ENCODE peak calls at places on chromosomes 7 and 10, in eight cellular contexts. N is A172; S is HTR-8/SVneo; D is left ventricle myocardium superior; B is effector memory CD8-positive, alpha-beta T cell; K is cardiac fibroblast; X is bronchial epithelial cell; O is choroid plexus epithelial cell. R is an unnamed sample.

GRCh38 chr10:28072573-28072972 is 73.7 kb upstream of the ODAD2 start:
- DNase-seq in K (peak; percentile 11), N (peak; percentile 84), B (no peak), D (no peak), O (no peak), S (no peak), X (peak; percentile 42), R (no peak)

GRCh38 chr7:74020396-74020795 is 7.6 kb upstream of the ELN start:
- DNase-seq in D (no peak), K (no peak), B (no peak), N (no peak), X (no peak), S (no peak), O (no peak), R (no peak)

GRCh38 chr7:17368856-17369520 is 70.5 kb downstream of the AHR start:
- DNase-seq in X (no peak), O (peak; percentile 31), D (no peak), S (no peak), B (no peak), K (peak; percentile 32), N (no peak), R (no peak)

GRCh38 chr7:70752794-70753241 is 379.1 kb upstream of the GALNT17 start:
- DNase-seq in X (no peak), D (no peak), S (no peak), O (peak; percentile 63), N (peak; percentile 75), B (no peak), K (peak; percentile 28), R (peak; percentile 33)

GRCh38 chr7:75740846-75741497 is 2.2 kb upstream of the HIP1 start:
- DNase-seq in N (no peak), S (no peak), B (no peak), X (no peak), K (peak; percentile 44), O (no peak), D (peak; percentile 61), R (no peak)

GRCh38 chr10:95758351-95759025 is 2.5 kb downstream of the ENTPD1 start:
- DNase-seq in K (no peak), O (peak; percentile 28), B (no peak), D (no peak), X (no peak), S (no peak), N (no peak), R (no peak)

GRCh38 chr10:49572594-49573114 is 33.7 kb upstream of the ERCC6 start:
- DNase-seq in O (no peak), K (no peak), D (no peak), X (no peak), S (no peak), B (no peak), N (no peak), R (no peak)

GRCh38 chr7:51970961-51971655 is 654.5 kb upstream of the COBL start:
- DNase-seq in B (no peak), S (no peak), N (no peak), K (no peak), O (peak; percentile 4), D (no peak), X (no peak), R (no peak)

GRCh38 chr10:124138883-124139348 is 45.5 kb upstream of the CHST15 start:
- DNase-seq in D (no peak), O (no peak), K (no peak), B (no peak), S (no peak), N (no peak), X (no peak), R (no peak)

GRCh38 chr10:36450385-36450784 is 675.0 kb upstream of the ANKRD30A start:
- DNase-seq in S (no peak), O (peak; percentile 71), N (no peak), K (peak; percentile 65), B (no peak), D (peak; percentile 35), X (peak; percentile 37), R (peak; percentile 77)

GRCh38 chr7:7799138-7799537 is 80.7 kb upstream of the RPA3 start:
- DNase-seq in D (no peak), S (no peak), B (no peak), O (peak; percentile 40), K (peak; percentile 55), X (peak; percentile 78), N (peak; percentile 47), R (no peak)

GRCh38 chr10:127027786-127028185 is 122.6 kb downstream of the DOCK1 start:
- DNase-seq in B (no peak), N (no peak), O (no peak), D (no peak), S (no peak), X (no peak), K (no peak), R (no peak)

GRCh38 chr10:3887885-3888476 is 103.0 kb upstream of the KLF6 start:
- DNase-seq in B (peak; percentile 74), S (no peak), X (peak; percentile 97), N (peak; percentile 87), D (no peak), K (peak; percentile 98), O (peak; percentile 97), R (peak; percentile 85)

GRCh38 chr10:129756912-129757861 is 206.9 kb downstream of the EBF3 start:
- DNase-seq in B (no peak), D (no peak), N (no peak), K (peak; percentile 1), O (peak; percentile 21), S (no peak), X (peak; percentile 26), R (peak; percentile 49)

GRCh38 chr7:143255564-143255963 is 7.7 kb upstream of the GSTK1 start:
- DNase-seq in D (no peak), S (no peak), N (peak; percentile 22), X (no peak), B (no peak), O (peak; percentile 64), K (peak; percentile 39), R (no peak)

GRCh38 chr10:47264797-47265281 is 35.2 kb upstream of the GDF10 start:
- DNase-seq in X (no peak), S (no peak), D (no peak), B (no peak), O (no peak), N (no peak), K (no peak), R (no peak)

GRCh38 chr10:86363184-86363832 is 3.3 kb downstream of the GRID1 start:
- DNase-seq in X (peak; percentile 26), B (no peak), N (no peak), O (peak; percentile 29), S (no peak), K (no peak), D (peak; percentile 75), R (no peak)

GRCh38 chr10:119022846-119023552 is 6.5 kb upstream of the NANOS1 start:
- DNase-seq in K (peak; percentile 57), O (peak; percentile 36), X (peak; percentile 54), B (no peak), D (no peak), N (peak; percentile 91), S (no peak), R (peak; percentile 37)

GRCh38 chr7:117673839-117674238 is 194.0 kb downstream of the CFTR start:
- DNase-seq in D (no peak), S (peak; percentile 56), N (peak; percentile 37), K (peak; percentile 67), B (no peak), O (peak; percentile 81), X (peak; percentile 72), R (peak; percentile 73)

GRCh38 chr7:94512735-94513564 is 3.3 kb downstream of the CASD1 start:
- DNase-seq in N (no peak), B (no peak), X (no peak), K (no peak), D (no peak), S (no peak), O (no peak), R (no peak)

GRCh38 chr10:56632537-56632936 is 271.5 kb upstream of the ZWINT start:
- DNase-seq in N (no peak), O (no peak), B (no peak), D (no peak), S (no peak), K (no peak), X (no peak), R (no peak)

GRCh38 chr10:97584060-97584797 is at the start of gene HOGA1:
- DNase-seq in O (peak; percentile 63), X (peak; percentile 83), S (peak; percentile 94), N (peak; percentile 95), K (peak; percentile 37), D (peak; percentile 92), B (no peak), R (peak; percentile 77)

GRCh38 chr7:6166443-6166871 is 106.0 kb downstream of the CYTH3 start:
- DNase-seq in X (no peak), B (no peak), N (no peak), O (no peak), S (no peak), K (no peak), D (no peak), R (no peak)

GRCh38 chr7:102426268-102427031 is 6.9 kb upstream of the ORAI2 start:
- DNase-seq in D (no peak), B (peak; percentile 42), N (no peak), X (no peak), S (no peak), K (no peak), O (no peak), R (no peak)

R was measured in fibroblast of the aortic adventitia.